ENCODE peak calls at places on chromosomes 7 and 10, in ten cellular contexts. One of them, this sample, is unnamed.

GRCh38 chr10:112115781-112116385 is 67.7 kb downstream of the GPAM start:
- DNase-seq in endothelial cell: peak
- DNase-seq in GM13977: peak
- DNase-seq in tibial nerve: no peak
- DNase-seq in progenitor cell of endocrine pancreas: peak
- DNase-seq in cardiac muscle cell: peak
- DNase-seq in HFF-Myc: no peak
- DNase-seq in H9: peak
- DNase-seq in AG04450: no peak
- DNase-seq in cardiac fibroblast: peak
- DNase-seq in this sample: peak

GRCh38 chr10:112687647-112688046 is 240.6 kb downstream of the VTI1A start:
- DNase-seq in endothelial cell: no peak
- DNase-seq in GM13977: no peak
- DNase-seq in tibial nerve: no peak
- DNase-seq in progenitor cell of endocrine pancreas: no peak
- DNase-seq in cardiac muscle cell: peak
- DNase-seq in HFF-Myc: no peak
- DNase-seq in H9: no peak
- DNase-seq in AG04450: no peak
- DNase-seq in cardiac fibroblast: peak
- DNase-seq in this sample: no peak

GRCh38 chr10:43771675-43772074 is 123.0 kb upstream of the ZNF32 start:
- DNase-seq in endothelial cell: no peak
- DNase-seq in GM13977: no peak
- DNase-seq in tibial nerve: no peak
- DNase-seq in progenitor cell of endocrine pancreas: no peak
- DNase-seq in cardiac muscle cell: no peak
- DNase-seq in HFF-Myc: no peak
- DNase-seq in H9: no peak
- DNase-seq in AG04450: no peak
- DNase-seq in cardiac fibroblast: no peak
- DNase-seq in this sample: no peak

GRCh38 chr7:131829911-131830310 is 273.5 kb upstream of the PODXL start:
- DNase-seq in endothelial cell: peak
- DNase-seq in GM13977: no peak
- DNase-seq in tibial nerve: no peak
- DNase-seq in progenitor cell of endocrine pancreas: peak
- DNase-seq in cardiac muscle cell: no peak
- DNase-seq in HFF-Myc: no peak
- DNase-seq in H9: peak
- DNase-seq in AG04450: no peak
- DNase-seq in cardiac fibroblast: no peak
- DNase-seq in this sample: peak

GRCh38 chr7:118855290-118855689 is 630.8 kb downstream of the ANKRD7 start:
- DNase-seq in endothelial cell: no peak
- DNase-seq in GM13977: no peak
- DNase-seq in tibial nerve: no peak
- DNase-seq in progenitor cell of endocrine pancreas: no peak
- DNase-seq in cardiac muscle cell: no peak
- DNase-seq in HFF-Myc: no peak
- DNase-seq in H9: no peak
- DNase-seq in AG04450: no peak
- DNase-seq in cardiac fibroblast: no peak
- DNase-seq in this sample: no peak

GRCh38 chr10:11863353-11864105 is 40.4 kb downstream of the PROSER2 start:
- DNase-seq in endothelial cell: no peak
- DNase-seq in GM13977: peak
- DNase-seq in tibial nerve: no peak
- DNase-seq in progenitor cell of endocrine pancreas: no peak
- DNase-seq in cardiac muscle cell: no peak
- DNase-seq in HFF-Myc: no peak
- DNase-seq in H9: no peak
- DNase-seq in AG04450: no peak
- DNase-seq in cardiac fibroblast: no peak
- DNase-seq in this sample: no peak

GRCh38 chr10:111488668-111489067 is 411.8 kb downstream of the ADRA2A start:
- DNase-seq in endothelial cell: no peak
- DNase-seq in GM13977: no peak
- DNase-seq in tibial nerve: no peak
- DNase-seq in progenitor cell of endocrine pancreas: no peak
- DNase-seq in cardiac muscle cell: no peak
- DNase-seq in HFF-Myc: no peak
- DNase-seq in H9: no peak
- DNase-seq in AG04450: no peak
- DNase-seq in cardiac fibroblast: no peak
- DNase-seq in this sample: no peak

GRCh38 chr10:14304029-14304428 is 26.7 kb downstream of the FRMD4A start:
- DNase-seq in endothelial cell: no peak
- DNase-seq in GM13977: no peak
- DNase-seq in tibial nerve: no peak
- DNase-seq in progenitor cell of endocrine pancreas: no peak
- DNase-seq in cardiac muscle cell: no peak
- DNase-seq in HFF-Myc: no peak
- DNase-seq in H9: no peak
- DNase-seq in AG04450: no peak
- DNase-seq in cardiac fibroblast: no peak
- DNase-seq in this sample: no peak

GRCh38 chr7:55188590-55189446 is 170.0 kb downstream of the EGFR start:
- DNase-seq in endothelial cell: no peak
- DNase-seq in GM13977: no peak
- DNase-seq in tibial nerve: no peak
- DNase-seq in progenitor cell of endocrine pancreas: no peak
- DNase-seq in cardiac muscle cell: no peak
- DNase-seq in HFF-Myc: no peak
- DNase-seq in H9: no peak
- DNase-seq in AG04450: no peak
- DNase-seq in cardiac fibroblast: no peak
- DNase-seq in this sample: no peak

GRCh38 chr10:47264797-47265281 is 35.2 kb upstream of the GDF10 start:
- DNase-seq in endothelial cell: no peak
- DNase-seq in GM13977: no peak
- DNase-seq in tibial nerve: no peak
- DNase-seq in progenitor cell of endocrine pancreas: no peak
- DNase-seq in cardiac muscle cell: no peak
- DNase-seq in HFF-Myc: no peak
- DNase-seq in H9: no peak
- DNase-seq in AG04450: no peak
- DNase-seq in cardiac fibroblast: no peak
- DNase-seq in this sample: no peak

GRCh38 chr10:77850620-77851231 is 75.8 kb downstream of the DLG5 start:
- DNase-seq in endothelial cell: no peak
- DNase-seq in GM13977: no peak
- DNase-seq in tibial nerve: no peak
- DNase-seq in progenitor cell of endocrine pancreas: no peak
- DNase-seq in cardiac muscle cell: no peak
- DNase-seq in HFF-Myc: no peak
- DNase-seq in H9: no peak
- DNase-seq in AG04450: no peak
- DNase-seq in cardiac fibroblast: no peak
- DNase-seq in this sample: no peak

GRCh38 chr10:66350622-66351399 is 575.0 kb upstream of the LRRTM3 start:
- DNase-seq in endothelial cell: no peak
- DNase-seq in GM13977: no peak
- DNase-seq in tibial nerve: no peak
- DNase-seq in progenitor cell of endocrine pancreas: no peak
- DNase-seq in cardiac muscle cell: no peak
- DNase-seq in HFF-Myc: no peak
- DNase-seq in H9: no peak
- DNase-seq in AG04450: no peak
- DNase-seq in cardiac fibroblast: no peak
- DNase-seq in this sample: no peak

GRCh38 chr10:115171392-115171960 is 78.3 kb downstream of the ATRNL1 start:
- DNase-seq in endothelial cell: no peak
- DNase-seq in GM13977: no peak
- DNase-seq in tibial nerve: no peak
- DNase-seq in progenitor cell of endocrine pancreas: no peak
- DNase-seq in cardiac muscle cell: peak
- DNase-seq in HFF-Myc: no peak
- DNase-seq in H9: no peak
- DNase-seq in AG04450: no peak
- DNase-seq in cardiac fibroblast: peak
- DNase-seq in this sample: no peak

GRCh38 chr7:93949468-93949867 is 27.9 kb downstream of the GNG11 start:
- DNase-seq in endothelial cell: no peak
- DNase-seq in GM13977: no peak
- DNase-seq in tibial nerve: no peak
- DNase-seq in progenitor cell of endocrine pancreas: no peak
- DNase-seq in cardiac muscle cell: peak
- DNase-seq in HFF-Myc: no peak
- DNase-seq in H9: no peak
- DNase-seq in AG04450: peak
- DNase-seq in cardiac fibroblast: peak
- DNase-seq in this sample: no peak

GRCh38 chr7:139230484-139230773 is 608 bp upstream of the UBN2 start:
- DNase-seq in endothelial cell: no peak
- DNase-seq in GM13977: peak
- DNase-seq in tibial nerve: no peak
- DNase-seq in progenitor cell of endocrine pancreas: no peak
- DNase-seq in cardiac muscle cell: no peak
- DNase-seq in HFF-Myc: no peak
- DNase-seq in H9: no peak
- DNase-seq in AG04450: no peak
- DNase-seq in cardiac fibroblast: no peak
- DNase-seq in this sample: no peak

GRCh38 chr7:22433710-22434460 is 66.1 kb downstream of the STEAP1B start:
- DNase-seq in endothelial cell: peak
- DNase-seq in GM13977: no peak
- DNase-seq in tibial nerve: no peak
- DNase-seq in progenitor cell of endocrine pancreas: no peak
- DNase-seq in cardiac muscle cell: peak
- DNase-seq in HFF-Myc: no peak
- DNase-seq in H9: peak
- DNase-seq in AG04450: no peak
- DNase-seq in cardiac fibroblast: peak
- DNase-seq in this sample: no peak
- TF ChIP-seq CTCF in endothelial cell: no peak
- TF ChIP-seq CTCF in GM13977: no peak
- TF ChIP-seq CTCF in tibial nerve: no peak
- TF ChIP-seq CTCF in progenitor cell of endocrine pancreas: no peak
- TF ChIP-seq CTCF in cardiac muscle cell: no peak
- TF ChIP-seq CTCF in HFF-Myc: no peak
- TF ChIP-seq CTCF in H9: no peak
- TF ChIP-seq CTCF in AG04450: no peak
- TF ChIP-seq CTCF in cardiac fibroblast: no peak
- TF ChIP-seq CTCF in this sample: no peak

DNA sequence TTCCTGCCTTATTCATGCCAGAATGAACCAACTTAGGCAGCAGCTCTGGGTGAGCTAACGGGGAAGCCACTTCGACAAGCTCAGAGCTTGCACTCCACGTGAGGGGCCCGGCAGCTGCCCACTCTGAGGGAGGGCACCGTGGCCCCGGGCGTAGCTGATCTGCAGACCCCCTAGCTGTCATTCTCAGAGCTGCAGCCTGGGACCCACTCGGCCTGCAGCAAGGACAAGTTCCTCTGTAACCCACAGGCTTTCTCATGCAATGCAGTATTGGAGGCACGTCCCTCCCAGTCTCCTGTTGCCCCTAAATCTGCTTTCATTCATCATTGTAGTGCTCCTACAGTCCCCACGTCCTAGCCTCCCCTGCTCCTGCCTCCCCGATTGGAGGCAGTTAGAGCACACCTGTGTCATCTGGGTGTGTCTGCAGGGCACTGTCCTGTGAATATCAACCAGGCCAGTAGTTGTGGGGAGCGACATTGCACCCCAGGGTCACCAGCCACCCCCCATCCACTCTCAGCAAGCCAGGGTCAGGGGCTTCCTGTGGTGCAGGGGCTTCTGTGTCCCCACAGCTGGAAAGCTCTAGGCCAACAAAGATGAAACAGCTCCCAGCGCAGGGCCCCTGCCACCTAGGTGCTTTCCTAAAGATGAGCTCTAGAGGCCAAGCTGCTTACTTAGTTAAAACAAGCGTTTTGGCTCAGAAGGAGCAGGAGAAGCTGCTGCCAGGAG is 333.7 kb downstream of the ADARB2 start:
- DNase-seq in endothelial cell: no peak
- DNase-seq in GM13977: no peak
- DNase-seq in tibial nerve: no peak
- DNase-seq in progenitor cell of endocrine pancreas: no peak
- DNase-seq in cardiac muscle cell: no peak
- DNase-seq in HFF-Myc: no peak
- DNase-seq in H9: peak
- DNase-seq in AG04450: no peak
- DNase-seq in cardiac fibroblast: no peak
- DNase-seq in this sample: no peak
- TF ChIP-seq CTCF in endothelial cell: peak
- TF ChIP-seq CTCF in GM13977: no peak
- TF ChIP-seq CTCF in tibial nerve: no peak
- TF ChIP-seq CTCF in progenitor cell of endocrine pancreas: peak
- TF ChIP-seq CTCF in cardiac muscle cell: no peak
- TF ChIP-seq CTCF in HFF-Myc: no peak
- TF ChIP-seq CTCF in H9: peak
- TF ChIP-seq CTCF in AG04450: no peak
- TF ChIP-seq CTCF in cardiac fibroblast: no peak
- TF ChIP-seq CTCF in this sample: peak

GRCh38 chr10:35027567-35027966 is 62.6 kb downstream of the CUL2 start:
- DNase-seq in endothelial cell: no peak
- DNase-seq in GM13977: no peak
- DNase-seq in tibial nerve: no peak
- DNase-seq in progenitor cell of endocrine pancreas: no peak
- DNase-seq in cardiac muscle cell: peak
- DNase-seq in HFF-Myc: no peak
- DNase-seq in H9: no peak
- DNase-seq in AG04450: no peak
- DNase-seq in cardiac fibroblast: peak
- DNase-seq in this sample: no peak
- TF ChIP-seq CTCF in endothelial cell: peak
- TF ChIP-seq CTCF in GM13977: peak
- TF ChIP-seq CTCF in tibial nerve: peak
- TF ChIP-seq CTCF in progenitor cell of endocrine pancreas: peak
- TF ChIP-seq CTCF in cardiac muscle cell: peak
- TF ChIP-seq CTCF in HFF-Myc: peak
- TF ChIP-seq CTCF in H9: peak
- TF ChIP-seq CTCF in AG04450: peak
- TF ChIP-seq CTCF in cardiac fibroblast: peak
- TF ChIP-seq CTCF in this sample: peak

DNA sequence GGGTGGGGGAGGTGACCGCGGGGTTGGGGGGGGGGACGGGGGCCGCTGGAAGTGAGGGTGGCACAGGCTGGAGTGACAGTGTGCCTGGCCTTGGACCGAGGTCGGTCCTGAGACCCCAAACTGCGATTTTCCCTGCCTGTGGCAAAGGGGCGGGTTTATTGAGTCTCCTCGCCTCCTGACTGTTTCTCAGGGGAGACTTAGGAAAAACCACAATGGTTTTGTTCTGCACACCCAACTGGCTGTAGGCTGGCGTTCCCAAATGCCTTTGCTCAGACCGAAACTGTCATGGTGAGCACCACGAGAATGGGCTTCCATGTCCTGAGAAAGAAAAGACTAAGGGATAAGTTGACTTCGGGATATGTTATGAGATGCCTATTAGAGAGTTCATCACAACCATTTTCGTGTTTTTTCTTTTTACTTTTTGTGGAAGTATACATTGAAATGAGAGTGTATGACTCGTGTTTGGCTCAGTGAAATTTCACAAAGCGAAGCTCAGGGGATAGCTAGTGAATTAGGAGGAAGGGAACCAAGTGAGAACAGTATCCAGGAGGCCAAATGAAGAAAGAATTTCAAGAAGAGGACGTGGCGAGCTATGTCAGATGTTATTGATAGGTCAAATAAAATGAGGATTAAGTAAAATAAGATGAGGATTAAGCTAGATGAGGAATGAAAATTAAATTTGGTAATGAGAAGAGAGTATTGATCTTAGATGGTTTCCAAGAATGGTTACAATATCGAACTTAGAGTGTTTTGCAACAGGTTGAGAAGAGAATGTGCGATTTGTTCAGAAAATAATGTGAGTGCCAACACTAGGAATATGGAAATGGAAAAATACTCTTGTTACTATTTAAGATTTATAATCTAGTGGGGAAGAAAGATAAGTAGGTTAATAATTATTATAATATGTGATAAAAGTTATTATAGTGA is 918 bp downstream of the NET1 start:
- DNase-seq in endothelial cell: peak
- DNase-seq in GM13977: peak
- DNase-seq in tibial nerve: no peak
- DNase-seq in progenitor cell of endocrine pancreas: no peak
- DNase-seq in cardiac muscle cell: peak
- DNase-seq in HFF-Myc: no peak
- DNase-seq in H9: peak
- DNase-seq in AG04450: no peak
- DNase-seq in cardiac fibroblast: peak
- DNase-seq in this sample: peak
- TF ChIP-seq CTCF in endothelial cell: no peak
- TF ChIP-seq CTCF in GM13977: no peak
- TF ChIP-seq CTCF in tibial nerve: no peak
- TF ChIP-seq CTCF in progenitor cell of endocrine pancreas: no peak
- TF ChIP-seq CTCF in cardiac muscle cell: no peak
- TF ChIP-seq CTCF in HFF-Myc: no peak
- TF ChIP-seq CTCF in H9: no peak
- TF ChIP-seq CTCF in AG04450: no peak
- TF ChIP-seq CTCF in cardiac fibroblast: no peak
- TF ChIP-seq CTCF in this sample: no peak